ENCODE peak calls at places on chromosomes 1 and 21, in seven cellular contexts. One of them, this sample, is unnamed.

GRCh38 chr1:229857585-229857984 is 209.5 kb upstream of the GALNT2 start:
- DNase-seq in stimulated activated CD4-positive, alpha-beta T cell treated with anti-CD3 and anti-CD28 coated beads, Interleukin-12 subunit alpha, Interleukin-12 subunit beta, amount 100 ng/mL, for 4 hours: no peak
- DNase-seq in HFF-Myc: no peak
- DNase-seq in OCI-LY7: no peak
- DNase-seq in osteocyte: no peak
- DNase-seq in neural progenitor cell: no peak
- DNase-seq in AG09319: no peak
- DNase-seq in this sample: no peak

GRCh38 chr21:33657124-33657842 is 15.0 kb downstream of the ITSN1 start:
- DNase-seq in AG09319: no peak
- DNase-seq in osteocyte: no peak
- DNase-seq in neural progenitor cell: no peak
- DNase-seq in HFF-Myc: no peak
- DNase-seq in OCI-LY7: no peak
- DNase-seq in stimulated activated CD4-positive, alpha-beta T cell treated with anti-CD3 and anti-CD28 coated beads, Interleukin-12 subunit alpha, Interleukin-12 subunit beta, amount 100 ng/mL, for 4 hours: no peak
- DNase-seq in this sample: no peak

GRCh38 chr1:59333626-59334277 is 36.9 kb downstream of the FGGY start:
- DNase-seq in osteocyte: no peak
- DNase-seq in AG09319: no peak
- DNase-seq in stimulated activated CD4-positive, alpha-beta T cell treated with anti-CD3 and anti-CD28 coated beads, Interleukin-12 subunit alpha, Interleukin-12 subunit beta, amount 100 ng/mL, for 4 hours: no peak
- DNase-seq in HFF-Myc: no peak
- DNase-seq in neural progenitor cell: no peak
- DNase-seq in OCI-LY7: no peak
- DNase-seq in this sample: no peak

GRCh38 chr1:200405273-200405672 is 4.6 kb downstream of the ZNF281 start:
- DNase-seq in neural progenitor cell: no peak
- DNase-seq in HFF-Myc: no peak
- DNase-seq in OCI-LY7: no peak
- DNase-seq in stimulated activated CD4-positive, alpha-beta T cell treated with anti-CD3 and anti-CD28 coated beads, Interleukin-12 subunit alpha, Interleukin-12 subunit beta, amount 100 ng/mL, for 4 hours: no peak
- DNase-seq in osteocyte: no peak
- DNase-seq in AG09319: no peak
- DNase-seq in this sample: no peak

GRCh38 chr1:10867914-10868598 is 71.6 kb upstream of the CASZ1 start:
- DNase-seq in HFF-Myc: no peak
- DNase-seq in osteocyte: no peak
- DNase-seq in neural progenitor cell: peak
- DNase-seq in AG09319: no peak
- DNase-seq in OCI-LY7: no peak
- DNase-seq in stimulated activated CD4-positive, alpha-beta T cell treated with anti-CD3 and anti-CD28 coated beads, Interleukin-12 subunit alpha, Interleukin-12 subunit beta, amount 100 ng/mL, for 4 hours: no peak
- DNase-seq in this sample: peak

GRCh38 chr1:81803423-81804103 is 2.8 kb downstream of the ADGRL2 start:
- DNase-seq in osteocyte: no peak
- DNase-seq in OCI-LY7: no peak
- DNase-seq in AG09319: no peak
- DNase-seq in neural progenitor cell: peak
- DNase-seq in HFF-Myc: no peak
- DNase-seq in stimulated activated CD4-positive, alpha-beta T cell treated with anti-CD3 and anti-CD28 coated beads, Interleukin-12 subunit alpha, Interleukin-12 subunit beta, amount 100 ng/mL, for 4 hours: no peak
- DNase-seq in this sample: no peak

GRCh38 chr1:22371408-22371807 is 80.2 kb upstream of the ZBTB40 start:
- DNase-seq in osteocyte: no peak
- DNase-seq in AG09319: no peak
- DNase-seq in neural progenitor cell: no peak
- DNase-seq in HFF-Myc: no peak
- DNase-seq in stimulated activated CD4-positive, alpha-beta T cell treated with anti-CD3 and anti-CD28 coated beads, Interleukin-12 subunit alpha, Interleukin-12 subunit beta, amount 100 ng/mL, for 4 hours: no peak
- DNase-seq in OCI-LY7: no peak
- DNase-seq in this sample: no peak

GRCh38 chr21:35020902-35021301 is 28.2 kb downstream of the RUNX1 start:
- DNase-seq in HFF-Myc: no peak
- DNase-seq in AG09319: no peak
- DNase-seq in OCI-LY7: no peak
- DNase-seq in neural progenitor cell: no peak
- DNase-seq in stimulated activated CD4-positive, alpha-beta T cell treated with anti-CD3 and anti-CD28 coated beads, Interleukin-12 subunit alpha, Interleukin-12 subunit beta, amount 100 ng/mL, for 4 hours: no peak
- DNase-seq in osteocyte: no peak
- DNase-seq in this sample: no peak

GRCh38 chr1:38418195-38419030 is 371.8 kb upstream of the POU3F1 start:
- DNase-seq in neural progenitor cell: peak
- DNase-seq in stimulated activated CD4-positive, alpha-beta T cell treated with anti-CD3 and anti-CD28 coated beads, Interleukin-12 subunit alpha, Interleukin-12 subunit beta, amount 100 ng/mL, for 4 hours: no peak
- DNase-seq in osteocyte: no peak
- DNase-seq in OCI-LY7: no peak
- DNase-seq in HFF-Myc: no peak
- DNase-seq in AG09319: no peak
- DNase-seq in this sample: no peak

GRCh38 chr1:40690919-40691537 is 476 bp upstream of the NFYC start:
- DNase-seq in neural progenitor cell: no peak
- DNase-seq in HFF-Myc: no peak
- DNase-seq in AG09319: no peak
- DNase-seq in stimulated activated CD4-positive, alpha-beta T cell treated with anti-CD3 and anti-CD28 coated beads, Interleukin-12 subunit alpha, Interleukin-12 subunit beta, amount 100 ng/mL, for 4 hours: no peak
- DNase-seq in osteocyte: no peak
- DNase-seq in OCI-LY7: no peak
- DNase-seq in this sample: no peak

GRCh38 chr1:27726173-27726793 is 522 bp downstream of the FAM76A start:
- DNase-seq in OCI-LY7: peak
- DNase-seq in stimulated activated CD4-positive, alpha-beta T cell treated with anti-CD3 and anti-CD28 coated beads, Interleukin-12 subunit alpha, Interleukin-12 subunit beta, amount 100 ng/mL, for 4 hours: peak
- DNase-seq in osteocyte: peak
- DNase-seq in neural progenitor cell: peak
- DNase-seq in HFF-Myc: no peak
- DNase-seq in AG09319: no peak
- DNase-seq in this sample: no peak